ENCODE peak calls at places on chromosomes 3 and 15, in nine cellular contexts. V is choroid plexus epithelial cell; F is ELF-1; T is stimulated activated CD4-positive, alpha-beta T cell treated with anti-CD3 and anti-CD28 coated beads, Interleukin-4, amount 100 ng/mL, for 4 hours; W is cerebellar cortex; N is foreskin keratinocyte; Z is activated CD8-positive, alpha-beta memory T cell treated with anti-CD3 and anti-CD28 coated beads for 1 hour; X is mesendoderm; J is HFF-Myc. L is an unnamed sample.

GRCh38 chr15:59892995-59893394 is 111.1 kb upstream of the FOXB1 start:
- DNase-seq in V (peak), F (peak), T (no peak), W (no peak), N (peak), Z (no peak), X (peak), J (peak), L (no peak)

GRCh38 chr3:122987726-122988319 is 39.7 kb downstream of the SEMA5B start:
- DNase-seq in V (no peak), F (no peak), T (no peak), W (no peak), N (no peak), Z (no peak), X (no peak), J (no peak), L (no peak)

GRCh38 chr15:91302588-91303439 is 202.8 kb downstream of the SV2B start:
- DNase-seq in V (peak), F (peak), T (no peak), W (peak), N (peak), Z (no peak), X (peak), J (peak), L (peak)

GRCh38 chr15:76239786-76240185 is 71.5 kb downstream of the ETFA start:
- DNase-seq in V (no peak), F (no peak), T (no peak), W (no peak), N (no peak), Z (no peak), X (no peak), J (no peak), L (no peak)

GRCh38 chr3:10511809-10512494 is 6.6 kb upstream of the ATP2B2 start:
- DNase-seq in V (peak), F (no peak), T (no peak), W (no peak), N (no peak), Z (no peak), X (peak), J (no peak), L (no peak)

GRCh38 chr15:85393206-85393605 is 12.8 kb downstream of the AKAP13 start:
- DNase-seq in V (no peak), F (no peak), T (no peak), W (no peak), N (no peak), Z (no peak), X (no peak), J (no peak), L (no peak)

GRCh38 chr15:31483924-31484368 is 157.3 kb downstream of the KLF13 start:
- DNase-seq in V (no peak), F (peak), T (peak), W (no peak), N (no peak), Z (peak), X (peak), J (no peak), L (no peak)

GRCh38 chr3:149020839-149021252 is 29.5 kb downstream of the GYG1 start:
- DNase-seq in V (no peak), F (no peak), T (no peak), W (no peak), N (no peak), Z (no peak), X (no peak), J (no peak), L (no peak)

GRCh38 chr3:67870477-67870876 is 216.1 kb upstream of the SUCLG2 start:
- DNase-seq in V (no peak), F (no peak), T (no peak), W (no peak), N (no peak), Z (no peak), X (no peak), J (no peak), L (no peak)

GRCh38 chr3:152944671-152945070 is 109.7 kb downstream of the P2RY1 start:
- DNase-seq in V (no peak), F (no peak), T (no peak), W (no peak), N (no peak), Z (no peak), X (no peak), J (no peak), L (no peak)

GRCh38 chr15:39462691-39463090 is 118.2 kb upstream of the THBS1 start:
- DNase-seq in V (peak), F (no peak), T (no peak), W (no peak), N (peak), Z (no peak), X (no peak), J (no peak), L (no peak)

GRCh38 chr15:60535265-60535664 is 56.3 kb upstream of the ICE2 start:
- DNase-seq in V (no peak), F (no peak), T (no peak), W (no peak), N (no peak), Z (no peak), X (no peak), J (no peak), L (no peak)

GRCh38 chr3:139586420-139587017 is 47.0 kb upstream of the RBP1 start:
- DNase-seq in V (no peak), F (no peak), T (no peak), W (no peak), N (no peak), Z (no peak), X (no peak), J (no peak), L (no peak)

GRCh38 chr3:140922634-140923033 is 19.0 kb upstream of the SLC25A36 start:
- DNase-seq in V (peak), F (no peak), T (no peak), W (no peak), N (no peak), Z (no peak), X (peak), J (no peak), L (no peak)

GRCh38 chr3:153513236-153513635 is 351.2 kb downstream of the RAP2B start:
- DNase-seq in V (peak), F (peak), T (no peak), W (no peak), N (peak), Z (no peak), X (peak), J (no peak), L (no peak)

GRCh38 chr3:129231331-129232119 is 17.9 kb upstream of the COPG1 start:
- DNase-seq in V (peak), F (no peak), T (no peak), W (no peak), N (no peak), Z (no peak), X (no peak), J (no peak), L (no peak)

GRCh38 chr15:59523702-59524101 is 85.7 kb downstream of the FAM81A start:
- DNase-seq in V (no peak), F (no peak), T (no peak), W (no peak), N (no peak), Z (no peak), X (no peak), J (no peak), L (no peak)

GRCh38 chr3:8319935-8320634 is 181.5 kb upstream of the LMCD1 start:
- DNase-seq in V (peak), F (no peak), T (no peak), W (no peak), N (peak), Z (no peak), X (peak), J (no peak), L (no peak)

GRCh38 chr3:11195721-11196332 is 41.5 kb downstream of the HRH1 start:
- DNase-seq in V (peak), F (peak), T (no peak), W (no peak), N (peak), Z (no peak), X (peak), J (no peak), L (no peak)

GRCh38 chr3:55380561-55380960 is 106.5 kb downstream of the WNT5A start:
- DNase-seq in V (no peak), F (no peak), T (no peak), W (no peak), N (no peak), Z (no peak), X (no peak), J (no peak), L (no peak)

GRCh38 chr15:76932090-76932966 is 779 bp downstream of the RCN2 start:
- DNase-seq in V (peak), F (peak), T (no peak), W (peak), N (no peak), Z (no peak), X (peak), J (no peak), L (no peak)

GRCh38 chr15:58258501-58259274 is 120.5 kb downstream of the AQP9 start:
- DNase-seq in V (peak), F (no peak), T (no peak), W (no peak), N (peak), Z (no peak), X (no peak), J (no peak), L (peak)